ENCODE peak calls at places on chromosome 6, in nine cellular contexts. P, L, O, R, Z, X, B, C and H are unnamed samples.

GRCh38 chr6:115947964-115948541 is 112.6 kb downstream of the FRK start:
- DNase-seq in P (no peak), L (no peak), O (no peak), R (no peak), Z (no peak), X (no peak), B (no peak), C (no peak), H (no peak)

GRCh38 chr6:106147476-106147875 is 61.3 kb downstream of the PRDM1 start:
- DNase-seq in P (no peak), L (no peak), O (no peak), R (no peak), Z (no peak), X (no peak), B (no peak), C (no peak), H (no peak)

GRCh38 chr6:166752097-166752496 is 125.0 kb upstream of the RPS6KA2 start:
- DNase-seq in P (no peak), L (no peak), O (no peak), R (no peak), Z (no peak), X (no peak), B (no peak), C (no peak), H (no peak)

GRCh38 chr6:15573376-15573775 is 89.5 kb downstream of the DTNBP1 start:
- DNase-seq in P (no peak), L (no peak), O (no peak), R (no peak), Z (no peak), X (no peak), B (no peak), C (no peak), H (no peak)

GRCh38 chr6:149449831-149450678 is 34.8 kb downstream of the ZC3H12D start:
- DNase-seq in P (no peak), L (no peak), O (no peak), R (no peak), Z (no peak), X (no peak), B (no peak), C (no peak), H (no peak)

GRCh38 chr6:47000842-47001241 is 41.3 kb downstream of the ADGRF1 start:
- DNase-seq in P (no peak), L (no peak), O (no peak), R (no peak), Z (no peak), X (no peak), B (peak), C (no peak), H (no peak)

GRCh38 chr6:5501837-5502236 is 240.5 kb downstream of the FARS2 start:
- DNase-seq in P (no peak), L (no peak), O (no peak), R (no peak), Z (no peak), X (no peak), B (peak), C (no peak), H (no peak)

GRCh38 chr6:32885698-32886286 is 31.8 kb downstream of the PSMB9 start:
- DNase-seq in P (no peak), L (peak), O (peak), R (no peak), Z (peak), X (no peak), B (peak), C (peak), H (peak)

GRCh38 chr6:55578537-55579363 is at the start of gene HMGCLL1:
- DNase-seq in P (peak), L (peak), O (peak), R (no peak), Z (no peak), X (no peak), B (peak), C (peak), H (no peak)

GRCh38 chr6:16286151-16286522 is 47.8 kb downstream of the GMPR start:
- DNase-seq in P (no peak), L (peak), O (no peak), R (no peak), Z (peak), X (peak), B (no peak), C (peak), H (peak)

GRCh38 chr6:141548969-141549368 is 583.8 kb upstream of the GJE1 start:
- DNase-seq in P (no peak), L (no peak), O (no peak), R (no peak), Z (peak), X (no peak), B (no peak), C (no peak), H (no peak)

GRCh38 chr6:140388815-140389214 is 1014.4 kb upstream of the CITED2 start:
- DNase-seq in P (no peak), L (no peak), O (no peak), R (no peak), Z (no peak), X (no peak), B (no peak), C (no peak), H (no peak)

GRCh38 chr6:41451039-41451438 is 95.1 kb upstream of the FOXP4 start:
- DNase-seq in P (no peak), L (no peak), O (no peak), R (no peak), Z (no peak), X (no peak), B (no peak), C (peak), H (no peak)

GRCh38 chr6:83365931-83366330 is 64.9 kb downstream of the ME1 start:
- DNase-seq in P (no peak), L (peak), O (no peak), R (no peak), Z (no peak), X (no peak), B (no peak), C (no peak), H (peak)

GRCh38 chr6:109466212-109466923 is 10.8 kb upstream of the MICAL1 start:
- DNase-seq in P (no peak), L (no peak), O (no peak), R (no peak), Z (no peak), X (no peak), B (no peak), C (no peak), H (no peak)

GRCh38 chr6:42349753-42350573 is 101.8 kb downstream of the TRERF1 start:
- DNase-seq in P (no peak), L (no peak), O (peak), R (no peak), Z (no peak), X (no peak), B (no peak), C (no peak), H (peak)

GRCh38 chr6:13479971-13480434 is 7.4 kb downstream of the GFOD1 start:
- DNase-seq in P (no peak), L (no peak), O (no peak), R (no peak), Z (no peak), X (no peak), B (no peak), C (peak), H (no peak)

GRCh38 chr6:167678102-167679101 is 148.3 kb upstream of the AFDN start:
- DNase-seq in P (no peak), L (peak), O (peak), R (no peak), Z (no peak), X (no peak), B (no peak), C (peak), H (no peak)

GRCh38 chr6:121544691-121545090 is 109.2 kb downstream of the GJA1 start:
- DNase-seq in P (no peak), L (no peak), O (no peak), R (no peak), Z (no peak), X (no peak), B (no peak), C (no peak), H (no peak)

GRCh38 chr6:36701401-36701991 is 3.9 kb downstream of the RAB44 start:
- DNase-seq in P (no peak), L (no peak), O (no peak), R (no peak), Z (peak), X (no peak), B (peak), C (peak), H (no peak)

GRCh38 chr6:134822920-134823430 is 126.9 kb downstream of the ALDH8A1 start:
- DNase-seq in P (peak), L (peak), O (peak), R (no peak), Z (peak), X (peak), B (peak), C (peak), H (peak)

GRCh38 chr6:22320750-22321149 is 23.9 kb upstream of the PRL start:
- DNase-seq in P (no peak), L (no peak), O (no peak), R (no peak), Z (peak), X (no peak), B (no peak), C (peak), H (peak)

GRCh38 chr6:131070061-131070460 is 7.0 kb upstream of the EPB41L2 start:
- DNase-seq in P (no peak), L (no peak), O (no peak), R (no peak), Z (no peak), X (no peak), B (no peak), C (no peak), H (no peak)

GRCh38 chr6:138485005-138485545 is 14.2 kb downstream of the NHSL1 start:
- DNase-seq in P (no peak), L (no peak), O (no peak), R (no peak), Z (no peak), X (no peak), B (peak), C (peak), H (peak)

GRCh38 chr6:99225172-99225571 is 124.3 kb downstream of the FAXC start:
- DNase-seq in P (no peak), L (no peak), O (no peak), R (no peak), Z (no peak), X (no peak), B (no peak), C (no peak), H (no peak)

GRCh38 chr6:45438849-45439406 is 61.2 kb upstream of the SUPT3H start:
- DNase-seq in P (no peak), L (no peak), O (no peak), R (no peak), Z (peak), X (no peak), B (no peak), C (no peak), H (peak)

GRCh38 chr6:36625161-36625919 is 31.2 kb downstream of the SRSF3 start:
- DNase-seq in P (no peak), L (peak), O (peak), R (no peak), Z (no peak), X (no peak), B (peak), C (no peak), H (peak)

GRCh38 chr6:89011436-89011835 is 48.0 kb upstream of the RNGTT start:
- DNase-seq in P (no peak), L (no peak), O (no peak), R (no peak), Z (no peak), X (no peak), B (no peak), C (no peak), H (no peak)

GRCh38 chr6:149508485-149508884 is 23.7 kb upstream of the ZC3H12D start:
- DNase-seq in P (no peak), L (no peak), O (no peak), R (peak), Z (no peak), X (no peak), B (no peak), C (peak), H (no peak)

GRCh38 chr6:167091149-167092107 is 31.5 kb upstream of the CCR6 start:
- DNase-seq in P (no peak), L (no peak), O (no peak), R (no peak), Z (no peak), X (no peak), B (no peak), C (no peak), H (no peak)

GRCh38 chr6:18259675-18260447 is 4.5 kb downstream of the DEK start:
- DNase-seq in P (no peak), L (no peak), O (no peak), R (no peak), Z (peak), X (no peak), B (no peak), C (no peak), H (peak)

GRCh38 chr6:90038951-90039653 is 144.8 kb downstream of the GJA10 start:
- DNase-seq in P (no peak), L (no peak), O (no peak), R (no peak), Z (no peak), X (no peak), B (no peak), C (no peak), H (peak)

GRCh38 chr6:63272397-63272796 is 47.4 kb downstream of the LGSN start:
- DNase-seq in P (no peak), L (peak), O (peak), R (no peak), Z (peak), X (no peak), B (peak), C (peak), H (peak)